ENCODE peak calls at places on chromosomes 1 and 21, in eight cellular contexts. U is cardiac muscle cell, Q is type B pancreatic cell, Y is adrenal gland, X is transverse colon, C is endothelial cell of umbilical vein, O is fibroblast of mammary gland, T is brain microvascular endothelial cell. L is an unnamed sample.

GRCh38 chr1:56585985-56586384 is 6.6 kb upstream of the PLPP3 start:
- DNase-seq in U (no peak), Q (no peak), Y (no peak), X (no peak), C (no peak), O (peak), T (no peak), L (no peak)

GRCh38 chr21:15761508-15762100 is 31.8 kb downstream of the USP25 start:
- DNase-seq in U (no peak), Q (no peak), Y (no peak), X (peak), C (no peak), O (no peak), T (no peak), L (no peak)

GRCh38 chr1:23484253-23485001 is 448 bp upstream of the ASAP3 start:
- DNase-seq in U (peak), Q (peak), Y (peak), X (peak), C (peak), O (peak), T (peak), L (peak)

GRCh38 chr1:78286686-78287085 is 204.1 kb upstream of the PTGFR start:
- DNase-seq in U (no peak), Q (no peak), Y (no peak), X (no peak), C (peak), O (peak), T (peak), L (no peak)

GRCh38 chr1:20169932-20170331 is 16.0 kb upstream of the UBXN10 start:
- DNase-seq in U (no peak), Q (no peak), Y (no peak), X (no peak), C (no peak), O (no peak), T (no peak), L (no peak)

GRCh38 chr1:41359211-41360073 is 1.8 kb upstream of the FOXO6 start:
- DNase-seq in U (no peak), Q (peak), Y (peak), X (no peak), C (no peak), O (peak), T (no peak), L (peak)

GRCh38 chr1:151371744-151372410 is 628 bp downstream of the SELENBP1 start:
- DNase-seq in U (peak), Q (no peak), Y (peak), X (peak), C (peak), O (peak), T (no peak), L (no peak)

GRCh38 chr1:156052862-156053769 is 482 bp downstream of the UBQLN4 start:
- DNase-seq in U (peak), Q (peak), Y (peak), X (peak), C (peak), O (peak), T (peak), L (peak)

GRCh38 chr1:183769956-183770815 is 34.7 kb upstream of the RGL1 start:
- DNase-seq in U (no peak), Q (no peak), Y (no peak), X (no peak), C (no peak), O (no peak), T (no peak), L (no peak)

GRCh38 chr21:42039911-42040351 is 29.8 kb upstream of the ZBTB21 start:
- DNase-seq in U (no peak), Q (no peak), Y (no peak), X (no peak), C (no peak), O (peak), T (peak), L (no peak)

GRCh38 chr1:197444754-197445153 is 176.7 kb downstream of the CRB1 start:
- DNase-seq in U (no peak), Q (no peak), Y (no peak), X (no peak), C (no peak), O (peak), T (no peak), L (no peak)

GRCh38 chr21:46118305-46118870 is 20.5 kb downstream of the COL6A2 start:
- DNase-seq in U (no peak), Q (peak), Y (peak), X (no peak), C (no peak), O (peak), T (no peak), L (peak)

GRCh38 chr21:41445465-41445862 is 19.4 kb downstream of the MX1 start:
- DNase-seq in U (no peak), Q (no peak), Y (no peak), X (peak), C (no peak), O (no peak), T (no peak), L (no peak)

GRCh38 chr1:13813398-13814012 is 113.5 kb downstream of the PRDM2 start:
- DNase-seq in U (peak), Q (no peak), Y (peak), X (no peak), C (peak), O (peak), T (no peak), L (peak)

GRCh38 chr1:184854456-184855180 is 100.0 kb upstream of the EDEM3 start:
- DNase-seq in U (no peak), Q (no peak), Y (no peak), X (no peak), C (peak), O (peak), T (peak), L (no peak)

GRCh38 chr1:26877326-26877725 is 12.8 kb downstream of the GPN2 start:
- DNase-seq in U (no peak), Q (no peak), Y (no peak), X (no peak), C (no peak), O (no peak), T (no peak), L (no peak)

GRCh38 chr1:240234477-240235225 is 143.0 kb downstream of the FMN2 start:
- DNase-seq in U (no peak), Q (no peak), Y (no peak), X (no peak), C (no peak), O (peak), T (peak), L (no peak)

GRCh38 chr1:248810727-248811513 is 14.8 kb downstream of the SH3BP5L start:
- DNase-seq in U (no peak), Q (peak), Y (no peak), X (no peak), C (no peak), O (peak), T (no peak), L (no peak)

GRCh38 chr1:92483442-92484170 is 3.1 kb downstream of the GFI1 start:
- DNase-seq in U (peak), Q (no peak), Y (no peak), X (peak), C (no peak), O (no peak), T (no peak), L (peak)

DNA sequence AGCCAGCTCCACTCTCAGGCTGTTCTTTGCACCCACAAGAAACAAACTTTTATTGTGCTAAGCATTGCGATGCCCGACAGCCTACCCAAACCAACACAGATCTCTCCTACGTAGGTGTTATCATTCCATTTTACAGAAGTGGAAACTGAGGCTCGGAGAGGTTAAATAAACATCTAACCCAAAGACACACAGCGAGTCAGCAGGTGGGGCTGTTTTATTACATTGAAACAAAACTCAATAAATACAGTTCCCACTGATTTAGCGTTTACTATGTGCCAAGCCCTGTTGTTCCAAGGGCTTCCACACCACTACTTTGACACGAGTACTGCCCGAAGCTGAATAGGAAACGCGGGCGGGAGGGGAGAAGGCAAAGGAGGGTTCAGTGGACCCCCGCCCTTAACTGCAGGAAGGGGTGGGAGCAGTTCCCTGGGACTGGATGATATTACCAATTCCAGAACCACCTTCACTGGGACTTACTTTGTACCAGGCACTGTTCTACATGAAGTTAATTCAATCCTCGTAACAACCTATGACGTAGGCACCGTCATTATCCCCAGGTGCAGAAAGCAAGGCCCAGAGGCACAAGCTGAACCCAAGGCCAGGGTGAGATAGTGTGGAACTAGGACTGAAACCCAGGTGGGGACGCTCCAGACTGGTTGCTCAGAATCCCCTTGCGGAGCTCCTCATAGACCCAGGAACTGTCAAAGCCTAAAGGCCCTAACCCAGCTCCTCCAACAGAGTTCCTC is 19.3 kb upstream of the ALDH4A1 start:
- DNase-seq in U (no peak), Q (no peak), Y (no peak), X (no peak), C (peak), O (peak), T (no peak), L (no peak)
- TF ChIP-seq CTCF in U (no peak), Q (no peak), Y (peak), X (peak), C (no peak), O (peak), T (peak), L (no peak)

DNA sequence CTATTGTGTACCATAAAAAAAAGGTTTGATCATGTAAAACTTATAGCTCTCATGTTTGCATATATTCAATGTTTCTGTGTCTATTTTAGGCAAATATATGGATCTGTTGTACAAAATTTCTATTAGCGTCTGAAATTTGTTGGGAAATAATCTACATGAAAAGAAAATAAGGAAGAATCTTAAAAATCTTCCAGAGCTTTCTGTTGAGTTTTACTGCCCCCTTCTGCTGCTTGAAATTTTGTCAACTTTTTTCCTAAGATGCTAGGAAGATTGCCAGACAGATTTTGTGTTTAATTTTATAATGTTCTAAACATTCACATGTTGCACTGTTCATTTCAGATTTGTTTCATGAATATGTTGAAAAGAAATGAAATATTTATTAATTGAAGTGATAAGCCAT is 2.5 kb upstream of the PTGS2 start:
- DNase-seq in U (no peak), Q (no peak), Y (no peak), X (no peak), C (peak), O (peak), T (no peak), L (no peak)
- TF ChIP-seq CTCF in U (peak), Q (no peak), Y (peak), X (no peak), C (peak), O (peak), T (peak), L (no peak)

GRCh38 chr1:21664806-21665588 is 4.2 kb downstream of the RAP1GAP start:
- DNase-seq in U (no peak), Q (peak), Y (no peak), X (no peak), C (no peak), O (no peak), T (no peak), L (no peak)
- TF ChIP-seq CTCF in U (no peak), Q (no peak), Y (no peak), X (no peak), C (no peak), O (no peak), T (no peak), L (no peak)

GRCh38 chr1:61079898-61080336 is 2.4 kb upstream of the NFIA start:
- DNase-seq in U (peak), Q (peak), Y (peak), X (peak), C (peak), O (peak), T (peak), L (no peak)
- TF ChIP-seq CTCF in U (peak), Q (peak), Y (peak), X (no peak), C (peak), O (peak), T (peak), L (no peak)

DNA sequence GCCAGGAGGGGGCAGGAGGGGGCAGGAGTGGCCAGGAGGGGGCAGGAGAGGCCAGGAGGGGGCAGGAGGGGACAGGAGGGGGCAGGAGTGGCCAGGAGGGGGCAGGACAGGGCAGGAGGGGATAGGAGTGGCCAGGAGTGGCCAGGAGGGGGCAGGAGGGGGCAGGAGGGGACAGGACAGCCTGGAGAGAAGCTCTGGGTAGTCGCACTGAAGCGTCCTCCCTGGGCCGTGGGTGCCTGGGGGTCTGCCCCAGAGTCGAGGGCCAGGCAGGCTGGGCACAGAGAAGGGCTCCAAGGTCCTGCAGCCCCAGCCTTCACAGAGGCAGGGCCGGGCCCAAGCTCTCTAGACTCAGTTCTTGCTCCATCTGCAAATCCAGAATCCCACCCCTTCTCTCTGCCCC is 22.9 kb downstream of the MEGF6 start:
- DNase-seq in U (no peak), Q (no peak), Y (no peak), X (no peak), C (no peak), O (no peak), T (no peak), L (no peak)
- TF ChIP-seq CTCF in U (no peak), Q (no peak), Y (no peak), X (no peak), C (peak), O (no peak), T (no peak), L (no peak)

GRCh38 chr1:54681396-54681795 is 34.3 kb upstream of the TTC4 start:
- DNase-seq in U (peak), Q (no peak), Y (no peak), X (no peak), C (no peak), O (no peak), T (peak), L (no peak)

GRCh38 chr1:54683453-54683852 is 32.2 kb upstream of the TTC4 start:
- DNase-seq in U (no peak), Q (no peak), Y (no peak), X (no peak), C (no peak), O (no peak), T (no peak), L (no peak)

GRCh38 chr1:54686155-54686554 is 29.5 kb upstream of the TTC4 start:
- DNase-seq in U (no peak), Q (no peak), Y (no peak), X (no peak), C (no peak), O (no peak), T (no peak), L (no peak)

GRCh38 chr1:54680387-54680786 is 35.3 kb upstream of the TTC4 start:
- DNase-seq in U (no peak), Q (no peak), Y (no peak), X (no peak), C (no peak), O (no peak), T (no peak), L (no peak)

GRCh38 chr1:54685335-54685905 is 30.2 kb upstream of the TTC4 start:
- DNase-seq in U (no peak), Q (no peak), Y (no peak), X (no peak), C (no peak), O (no peak), T (no peak), L (no peak)
- TF ChIP-seq CTCF in U (no peak), Q (no peak), Y (no peak), X (no peak), C (no peak), O (no peak), T (no peak), L (no peak)

GRCh38 chr21:38380391-38381137 is 117.7 kb downstream of the ERG start:
- DNase-seq in U (no peak), Q (no peak), Y (no peak), X (no peak), C (peak), O (peak), T (peak), L (no peak)
- TF ChIP-seq CTCF in U (peak), Q (peak), Y (no peak), X (peak), C (peak), O (peak), T (peak), L (no peak)